ENCODE peak calls at places on chromosomes 5 and 9, in seven cellular contexts. H is cardiac muscle cell, F is left ventricle myocardium inferior, J is lower lobe of right lung, N is H9, A is A549, E is tibial nerve. B is an unnamed sample.

GRCh38 chr5:82160948-82161347 is 117.2 kb downstream of the RPS23 start:
- DNase-seq in H (no peak), F (no peak), J (no peak), N (no peak), A (no peak), E (no peak), B (no peak)

GRCh38 chr9:16344343-16344742 is 526.1 kb downstream of the BNC2 start:
- DNase-seq in H (peak; percentile 95), F (no peak), J (no peak), N (no peak), A (peak; percentile 84), E (no peak), B (no peak)

GRCh38 chr9:73199886-73200285 is 48.2 kb downstream of the ANXA1 start:
- DNase-seq in H (no peak), F (no peak), J (no peak), N (peak; percentile 59), A (peak; percentile 88), E (no peak), B (peak; percentile 25)

GRCh38 chr5:129963359-129963758 is 59.1 kb downstream of the CHSY3 start:
- DNase-seq in H (peak; percentile 82), F (no peak), J (no peak), N (no peak), A (no peak), E (no peak), B (no peak)

GRCh38 chr5:65791721-65792698 is 70.0 kb downstream of the NLN start:
- DNase-seq in H (no peak), F (no peak), J (no peak), N (no peak), A (no peak), E (no peak), B (no peak)

GRCh38 chr9:134642385-134643181 is 980 bp downstream of the COL5A1 start:
- DNase-seq in H (peak; percentile 91), F (peak; percentile 68), J (no peak), N (peak; percentile 59), A (peak; percentile 44), E (peak; percentile 71), B (no peak)

GRCh38 chr5:132099073-132099748 is 25.6 kb downstream of the CSF2 start:
- DNase-seq in H (no peak), F (no peak), J (no peak), N (no peak), A (no peak), E (no peak), B (no peak)

GRCh38 chr9:86773437-86773836 is 173.9 kb downstream of the GAS1 start:
- DNase-seq in H (no peak), F (no peak), J (no peak), N (no peak), A (no peak), E (no peak), B (no peak)

GRCh38 chr9:14652729-14653377 is 40.4 kb downstream of the ZDHHC21 start:
- DNase-seq in H (peak; percentile 30), F (no peak), J (no peak), N (no peak), A (peak; percentile 31), E (no peak), B (no peak)

GRCh38 chr9:87213948-87214347 is 266.6 kb upstream of the GAS1 start:
- DNase-seq in H (no peak), F (no peak), J (no peak), N (no peak), A (no peak), E (no peak), B (no peak)

GRCh38 chr9:121750715-121751623 is 99.5 kb downstream of the DAB2IP start:
- DNase-seq in H (peak; percentile 40), F (no peak), J (no peak), N (no peak), A (no peak), E (no peak), B (no peak)

GRCh38 chr5:143605403-143606005 is 202.0 kb upstream of the NR3C1 start:
- DNase-seq in H (peak; percentile 46), F (no peak), J (no peak), N (no peak), A (no peak), E (no peak), B (no peak)

GRCh38 chr5:65862384-65862783 is 64.0 kb upstream of the ERBIN start:
- DNase-seq in H (no peak), F (no peak), J (no peak), N (no peak), A (no peak), E (no peak), B (no peak)

GRCh38 chr9:79201641-79202040 is 370.1 kb upstream of the TLE4 start:
- DNase-seq in H (no peak), F (no peak), J (no peak), N (no peak), A (no peak), E (no peak), B (no peak)

GRCh38 chr5:84393969-84394368 is 9.3 kb upstream of the EDIL3 start:
- DNase-seq in H (peak; percentile 57), F (no peak), J (no peak), N (no peak), A (peak; percentile 42), E (no peak), B (no peak)

GRCh38 chr5:168468836-168469235 is 17.4 kb upstream of the RARS1 start:
- DNase-seq in H (peak; percentile 70), F (no peak), J (no peak), N (no peak), A (no peak), E (no peak), B (no peak)

GRCh38 chr5:111927191-111927590 is 170.2 kb upstream of the NREP start:
- DNase-seq in H (peak; percentile 41), F (no peak), J (no peak), N (no peak), A (no peak), E (no peak), B (no peak)

GRCh38 chr9:137460363-137461315 is 1.5 kb upstream of the NSMF start:
- DNase-seq in H (no peak), F (no peak), J (no peak), N (peak; percentile 28), A (no peak), E (no peak), B (peak; percentile 60)

GRCh38 chr9:117679425-117679824 is 24.8 kb upstream of the TLR4 start:
- DNase-seq in H (no peak), F (no peak), J (no peak), N (no peak), A (no peak), E (no peak), B (no peak)

DNA sequence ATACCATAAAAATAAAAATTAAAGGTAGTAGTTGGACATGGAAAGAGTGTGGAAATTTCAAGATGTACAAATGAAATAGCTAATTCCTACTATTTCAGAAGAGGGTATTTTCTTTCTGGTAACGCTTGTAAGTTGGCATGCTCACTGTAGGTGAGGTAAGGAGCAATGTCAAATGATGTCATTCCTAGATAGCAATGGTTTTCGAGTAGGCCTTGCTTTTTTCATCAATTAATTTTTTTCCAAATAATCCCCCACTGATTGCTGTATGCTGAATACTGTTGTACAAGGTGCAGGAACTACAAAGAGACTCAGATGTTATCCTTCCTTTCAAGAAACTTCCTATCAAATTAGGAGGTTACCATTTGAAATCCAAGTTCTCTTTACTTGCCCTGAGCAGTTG is 928 bp upstream of the SELENOP start:
- DNase-seq in H (no peak), F (no peak), J (no peak), N (no peak), A (no peak), E (no peak), B (no peak)
- H3K27ac ChIP-seq in H (no peak overlapping the region), F (peak overlapping the region; percentile 95), J (peak overlapping the region; percentile 78), N (no peak overlapping the region), A (no peak overlapping the region), E (peak overlapping the region; percentile 74), B (peak overlapping the region; percentile 86)

GRCh38 chr5:140349244-140349643 is 2.8 kb upstream of the HBEGF start:
- DNase-seq in H (no peak), F (no peak), J (no peak), N (no peak), A (no peak), E (no peak), B (no peak)
- H3K27ac ChIP-seq in H (no peak overlapping the region), F (no peak overlapping the region), J (no peak overlapping the region), N (no peak overlapping the region), A (no peak overlapping the region), E (no peak overlapping the region), B (no peak overlapping the region)

GRCh38 chr9:37119360-37119759 is 1.0 kb upstream of the ZCCHC7 start:
- DNase-seq in H (no peak), F (no peak), J (no peak), N (no peak), A (no peak), E (no peak), B (no peak)

GRCh38 chr9:37121881-37122280 is 1.5 kb downstream of the ZCCHC7 start:
- DNase-seq in H (no peak), F (no peak), J (no peak), N (no peak), A (no peak), E (no peak), B (no peak)

GRCh38 chr9:37117956-37118355 is 2.4 kb upstream of the ZCCHC7 start:
- DNase-seq in H (no peak), F (no peak), J (no peak), N (no peak), A (no peak), E (no peak), B (no peak)

DNA sequence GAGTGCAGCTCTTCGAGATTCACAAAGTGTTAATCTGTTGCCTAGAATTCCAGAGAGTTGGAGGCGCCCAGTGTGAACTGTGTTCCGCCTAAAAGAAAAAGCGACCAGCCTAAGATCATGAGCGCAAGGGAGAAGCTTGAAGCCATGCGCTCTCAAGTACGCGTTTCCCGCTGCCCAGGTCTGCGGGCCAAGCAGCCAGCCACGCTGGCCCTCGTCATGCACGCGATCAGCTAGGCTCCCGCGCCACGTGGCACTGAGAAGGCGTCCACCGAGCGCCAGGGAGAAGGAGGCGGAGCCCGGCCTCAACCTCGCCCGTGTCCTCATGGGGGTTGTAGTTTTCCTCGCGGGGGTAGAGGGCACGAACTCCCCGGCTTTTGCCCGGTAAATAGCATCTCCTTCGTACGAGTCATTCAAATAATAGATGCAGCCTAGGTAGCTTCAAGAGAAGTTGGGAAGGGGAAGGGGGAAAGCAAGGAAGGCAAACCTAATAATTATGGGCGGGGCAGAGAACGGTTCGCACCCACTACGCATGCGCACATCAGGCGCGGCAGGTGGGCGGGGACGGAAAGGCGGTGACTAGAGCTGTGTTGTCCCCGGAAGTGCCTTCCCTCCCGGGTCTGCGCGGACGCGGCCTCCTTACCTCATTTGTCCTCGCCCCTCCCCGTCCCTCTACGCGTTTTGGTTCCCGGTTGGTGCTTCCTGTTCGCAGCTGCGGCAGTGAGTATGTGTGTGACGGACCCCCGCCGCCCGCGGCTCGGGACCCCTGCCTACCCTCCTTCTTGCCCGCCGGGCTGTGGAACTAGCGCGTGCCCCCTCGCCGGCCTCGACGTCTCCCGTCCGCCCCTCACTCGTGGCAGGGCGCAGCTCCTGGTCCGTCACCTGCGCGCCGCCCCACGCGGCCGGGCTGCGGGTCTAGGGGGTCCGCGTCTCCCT is at the start of gene ZCCHC7:
- DNase-seq in H (peak; percentile 97), F (peak; percentile 96), J (peak; percentile 97), N (peak; percentile 96), A (peak; percentile 97), E (peak; percentile 95), B (peak; percentile 97)
- H3K27ac ChIP-seq in H (peak within 1 kb of the TSS; percentile 80), F (peak within 1 kb of the TSS; percentile 95), J (peak within 1 kb of the TSS; percentile 97), N (no peak within 1 kb of the TSS), A (peak within 1 kb of the TSS; percentile 96), E (peak within 1 kb of the TSS; percentile 97), B (peak within 1 kb of the TSS; percentile 77)

DNA sequence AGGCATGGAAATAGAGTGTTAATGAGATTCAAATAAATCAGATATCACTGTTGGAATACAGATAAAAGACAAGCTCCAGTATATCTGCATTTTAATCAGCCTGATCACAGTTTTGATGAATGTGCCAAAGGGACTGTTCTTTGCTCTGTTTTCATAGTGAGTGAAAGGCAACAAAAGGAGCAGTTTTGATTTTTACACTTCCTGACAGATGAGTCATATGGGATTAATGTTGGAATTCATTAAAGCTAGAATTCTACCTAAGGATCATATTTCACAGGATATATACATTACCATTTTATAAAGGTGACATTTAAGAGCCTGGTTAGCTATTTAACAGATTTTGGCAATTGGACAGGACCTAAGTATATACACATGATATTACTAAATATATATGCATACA is 743.3 kb upstream of the PTPRD start:
- DNase-seq in H (no peak), F (no peak), J (no peak), N (no peak), A (no peak), E (no peak), B (no peak)
- H3K27ac ChIP-seq in H (no peak overlapping the region), F (no peak overlapping the region), J (no peak overlapping the region), N (no peak overlapping the region), A (no peak overlapping the region), E (no peak overlapping the region), B (no peak overlapping the region)

B was measured in right lobe of liver.